ENCODE peak calls at places on chromosomes 12 and 14, in eight cellular contexts. Q is pancreas; H is neuronal stem cell; R is uterus; W is heart left ventricle; S is right cardiac atrium; M is ovary; O is CD8-positive, alpha-beta memory T cell. T is an unnamed sample.

GRCh38 chr12:11607313-11608081 is 42.0 kb upstream of the ETV6 start:
- DNase-seq in O (no peak), Q (no peak), S (peak; percentile 19), R (no peak), M (no peak), W (no peak), H (no peak), T (no peak)

GRCh38 chr12:92208613-92209121 is 63.0 kb upstream of the BTG1 start:
- DNase-seq in M (no peak), W (no peak), O (peak; percentile 55), H (no peak), S (no peak), R (no peak), Q (no peak), T (peak; percentile 86)

GRCh38 chr12:22526836-22527235 is 17.5 kb downstream of the C2CD5 start:
- DNase-seq in M (no peak), H (no peak), Q (no peak), O (no peak), S (no peak), W (no peak), R (no peak), T (no peak)

GRCh38 chr14:56195219-56195618 is 77.0 kb downstream of the PELI2 start:
- DNase-seq in S (no peak), Q (no peak), W (no peak), H (no peak), M (no peak), O (no peak), R (no peak), T (no peak)

GRCh38 chr14:60862283-60862682 is 118.6 kb downstream of the TRMT5 start:
- DNase-seq in M (peak; percentile 71), S (no peak), O (no peak), W (peak; percentile 49), Q (no peak), R (peak; percentile 61), H (no peak), T (no peak)

GRCh38 chr14:102238131-102238530 is 66.8 kb downstream of the MOK start:
- DNase-seq in M (no peak), O (no peak), R (no peak), S (no peak), H (no peak), W (no peak), Q (no peak), T (no peak)

GRCh38 chr14:102840801-102841528 is 63.7 kb downstream of the TRAF3 start:
- DNase-seq in W (no peak), S (no peak), O (no peak), H (no peak), M (no peak), Q (no peak), R (no peak), T (no peak)

GRCh38 chr12:125136702-125137101 is 71.5 kb downstream of the AACS start:
- DNase-seq in H (no peak), W (no peak), O (no peak), R (no peak), M (no peak), Q (no peak), S (no peak), T (no peak)

GRCh38 chr14:80902608-80903007 is 38.9 kb downstream of the CEP128 start:
- DNase-seq in H (no peak), M (no peak), S (no peak), O (no peak), W (no peak), Q (no peak), R (no peak), T (peak; percentile 18)

GRCh38 chr12:131007031-131007793 is 53.5 kb downstream of the ADGRD1 start:
- DNase-seq in S (peak; percentile 70), R (peak; percentile 36), Q (no peak), M (peak; percentile 45), O (no peak), W (peak; percentile 86), H (no peak), T (no peak)

GRCh38 chr14:75339059-75339458 is 60.4 kb downstream of the FOS start:
- DNase-seq in O (no peak), H (no peak), Q (no peak), R (no peak), W (no peak), M (no peak), S (no peak), T (no peak)

GRCh38 chr14:42214981-42215491 is 608.4 kb downstream of the LRFN5 start:
- DNase-seq in W (no peak), M (no peak), O (no peak), R (no peak), Q (no peak), S (no peak), H (peak; percentile 12), T (no peak)

GRCh38 chr12:65881348-65881961 is 57.2 kb downstream of the HMGA2 start:
- DNase-seq in R (peak; percentile 57), M (peak; percentile 59), W (peak; percentile 53), H (no peak), Q (peak; percentile 26), O (no peak), S (peak; percentile 45), T (no peak)

GRCh38 chr14:29317423-29317822 is 550.8 kb downstream of the FOXG1 start:
- DNase-seq in W (no peak), R (no peak), S (no peak), O (no peak), M (no peak), Q (no peak), H (no peak), T (no peak)

GRCh38 chr14:33839193-33840076 is 111.4 kb downstream of the EGLN3 start:
- DNase-seq in O (peak; percentile 44), R (peak; percentile 62), M (peak; percentile 42), H (peak; percentile 45), S (peak; percentile 47), W (peak; percentile 53), Q (peak; percentile 35), T (no peak)

GRCh38 chr12:34300376-34301250 is 278.3 kb downstream of the ALG10 start:
- DNase-seq in H (no peak), W (peak; percentile 5), M (no peak), O (no peak), R (no peak), Q (peak; percentile 4), S (peak; percentile 4), T (no peak)

GRCh38 chr12:34301251-34302130 is 279.2 kb downstream of the ALG10 start:
- DNase-seq in W (peak; percentile 4), H (no peak), M (no peak), R (no peak), S (peak; percentile 2), Q (peak; percentile 3), O (no peak), T (no peak)

GRCh38 chr12:34298971-34299801 is 276.9 kb downstream of the ALG10 start:
- DNase-seq in O (no peak), R (no peak), S (no peak), H (no peak), Q (peak; percentile 1), W (peak; percentile 7), M (no peak), T (no peak)

GRCh38 chr12:34298176-34298970 is 276.1 kb downstream of the ALG10 start:
- DNase-seq in O (no peak), M (no peak), R (no peak), H (no peak), W (peak; percentile 3), S (peak; percentile 3), Q (peak; percentile 1), T (no peak)

GRCh38 chr12:34299802-34300193 is 277.5 kb downstream of the ALG10 start:
- DNase-seq in Q (peak; percentile 6), R (no peak), O (no peak), H (no peak), M (no peak), W (peak; percentile 2), S (peak; percentile 2), T (no peak)
- H3K9me3 ChIP-seq in Q (no peaks in the 10 kb centered on the region), R (peaks cover 8% of the 10 kb centered on the region), O (no peaks in the 10 kb centered on the region), H (no peaks in the 10 kb centered on the region), M (peaks cover 3% of the 10 kb centered on the region), W (no peaks in the 10 kb centered on the region), S (no peaks in the 10 kb centered on the region), T (no peaks in the 10 kb centered on the region)

GRCh38 chr12:85823436-85824179 is 12.6 kb downstream of the RASSF9 start:
- DNase-seq in W (no peak), O (no peak), S (no peak), R (no peak), Q (no peak), H (no peak), M (no peak), T (no peak)

GRCh38 chr12:85829391-85829790 is 6.8 kb downstream of the RASSF9 start:
- DNase-seq in W (no peak), M (no peak), R (no peak), O (no peak), H (no peak), Q (no peak), S (no peak), T (no peak)

GRCh38 chr12:85821759-85822158 is 14.4 kb downstream of the RASSF9 start:
- DNase-seq in S (no peak), M (no peak), R (no peak), H (no peak), Q (no peak), O (no peak), W (no peak), T (no peak)

GRCh38 chr12:85828576-85828975 is 7.6 kb downstream of the RASSF9 start:
- DNase-seq in Q (no peak), O (no peak), H (no peak), R (no peak), S (no peak), M (no peak), W (no peak), T (no peak)

GRCh38 chr12:85825751-85826150 is 10.5 kb downstream of the RASSF9 start:
- DNase-seq in H (no peak), O (no peak), S (no peak), M (no peak), R (no peak), Q (no peak), W (no peak), T (no peak)
- H3K27ac ChIP-seq in H (no peak overlapping the region), O (no peak overlapping the region), S (no peak overlapping the region), M (no peak overlapping the region), R (no peak overlapping the region), Q (no peak overlapping the region), W (no peak overlapping the region), T (no peak overlapping the region)

DNA sequence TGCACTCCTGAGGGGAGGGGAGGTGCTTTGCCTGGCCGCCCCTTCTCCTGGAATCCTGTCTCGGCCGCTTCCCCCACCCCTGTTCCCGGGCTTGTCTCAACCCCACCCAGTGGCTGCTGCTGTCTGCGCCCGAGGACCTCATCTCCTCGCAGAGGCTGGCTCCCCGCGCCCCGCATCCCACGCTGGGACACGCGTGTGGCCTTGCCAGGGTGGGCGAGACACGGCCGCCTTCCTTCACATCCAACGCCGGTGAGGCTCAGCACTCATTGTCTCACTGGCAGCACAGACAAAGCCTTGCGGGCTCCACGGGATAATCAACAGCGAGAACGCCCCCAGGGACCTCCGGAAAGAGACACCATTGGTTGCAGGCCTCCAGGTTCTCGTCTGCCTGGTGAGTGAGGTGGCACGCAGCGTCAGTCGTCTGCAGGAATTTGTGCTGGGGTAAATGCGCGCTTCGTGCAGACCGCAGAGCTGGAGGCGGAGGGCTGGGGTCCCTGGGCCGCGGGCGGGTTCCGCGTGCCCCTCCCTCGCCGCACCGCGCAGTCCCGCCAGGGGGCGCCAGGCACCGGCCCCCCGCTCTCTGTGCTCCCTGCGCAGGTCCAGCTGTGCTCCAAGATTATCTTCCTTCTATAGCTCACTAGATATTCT is 26.8 kb downstream of the CCDC177 start:
- DNase-seq in M (no peak), W (no peak), H (peak; percentile 66), Q (no peak), O (no peak), R (no peak), S (no peak), T (no peak)
- H3K4me3 ChIP-seq in M (no peak overlapping the region), W (peak overlapping the region; percentile 10), H (peak overlapping the region; percentile 77), Q (no peak overlapping the region), O (no peak overlapping the region), R (no peak overlapping the region), S (no peak overlapping the region), T (no peak overlapping the region)

GRCh38 chr14:87794566-87794965 is 198.4 kb downstream of the GALC start:
- DNase-seq in S (no peak), H (no peak), R (no peak), W (no peak), M (no peak), O (no peak), Q (no peak), T (no peak)
- H3K9me3 ChIP-seq in S (no peaks in the 10 kb centered on the region), H (no peaks in the 10 kb centered on the region), R (no peaks in the 10 kb centered on the region), W (no peaks in the 10 kb centered on the region), M (no peaks in the 10 kb centered on the region), O (no peaks in the 10 kb centered on the region), Q (no peaks in the 10 kb centered on the region), T (no peaks in the 10 kb centered on the region)

T was measured in CD4-positive, CD25-positive, alpha-beta regulatory T cell.